ENCODE peak calls at places on chromosomes 11 and 22, in nine cellular contexts. O, T, X, W, Q, U, H, E and P are unnamed samples.

GRCh38 chr22:22769434-22770279 is 118.0 kb upstream of the IGLL5 start:
- DNase-seq in E (no peak), U (no peak), T (no peak), O (no peak), Q (no peak), W (no peak), H (no peak), X (no peak), P (peak)

GRCh38 chr11:57798905-57799559 is 37.4 kb downstream of the CTNND1 start:
- DNase-seq in W (peak), X (peak), Q (no peak), O (peak), T (no peak), U (peak), E (no peak), H (no peak), P (no peak)

GRCh38 chr22:26887456-26887855 is 230.1 kb downstream of the MIAT start:
- DNase-seq in H (no peak), U (peak), O (no peak), Q (peak), X (no peak), T (no peak), W (no peak), E (no peak), P (no peak)

GRCh38 chr22:40855104-40855959 is 1.1 kb downstream of the ST13 start:
- DNase-seq in X (no peak), O (no peak), H (no peak), U (no peak), E (no peak), T (no peak), W (no peak), Q (no peak), P (no peak)

GRCh38 chr11:70713436-70713835 is 315.1 kb downstream of the CTTN start:
- DNase-seq in W (no peak), X (no peak), H (no peak), E (no peak), O (no peak), U (no peak), T (peak), Q (no peak), P (no peak)

GRCh38 chr11:34213366-34213765 is 107.9 kb downstream of the NAT10 start:
- DNase-seq in X (no peak), T (no peak), Q (no peak), U (peak), H (no peak), O (no peak), E (no peak), W (no peak), P (no peak)

GRCh38 chr11:29282088-29282487 is 734.7 kb downstream of the KCNA4 start:
- DNase-seq in O (no peak), E (no peak), T (no peak), W (no peak), U (peak), Q (no peak), X (no peak), H (no peak), P (no peak)

GRCh38 chr11:116895053-116895757 is 57.8 kb upstream of the APOA1 start:
- DNase-seq in H (no peak), T (peak), E (no peak), X (no peak), U (no peak), O (no peak), W (no peak), Q (peak), P (no peak)

GRCh38 chr11:104665631-104666030 is 232.6 kb downstream of the CASP12 start:
- DNase-seq in T (no peak), E (no peak), U (peak), O (no peak), X (no peak), W (no peak), Q (no peak), H (no peak), P (no peak)

GRCh38 chr22:35064664-35065063 is 1.3 kb upstream of the ISX start:
- DNase-seq in X (no peak), U (no peak), H (no peak), W (no peak), E (no peak), T (no peak), O (no peak), Q (no peak), P (no peak)

GRCh38 chr11:122963981-122964380 is 17.7 kb downstream of the BSX start:
- DNase-seq in U (no peak), W (no peak), H (no peak), X (no peak), O (no peak), T (no peak), Q (no peak), E (no peak), P (no peak)

GRCh38 chr22:19059481-19060278 is 62.5 kb downstream of the DGCR2 start:
- DNase-seq in Q (no peak), H (no peak), X (no peak), W (no peak), O (peak), E (no peak), T (peak), U (no peak), P (no peak)

GRCh38 chr11:66852466-66853241 is 4.2 kb upstream of the LRFN4 start:
- DNase-seq in U (no peak), H (no peak), X (no peak), O (no peak), T (no peak), E (peak), W (no peak), Q (no peak), P (no peak)

GRCh38 chr11:46363455-46363920 is 16.2 kb downstream of the DGKZ start:
- DNase-seq in T (peak), W (no peak), U (peak), Q (no peak), O (no peak), H (no peak), X (no peak), E (no peak), P (no peak)

GRCh38 chr11:6258571-6258998 is 1.1 kb upstream of the CCKBR start:
- DNase-seq in W (no peak), H (no peak), E (no peak), Q (peak), U (no peak), O (no peak), T (no peak), X (no peak), P (no peak)

GRCh38 chr11:11243790-11244469 is 109.1 kb downstream of the CSNK2A3 start:
- DNase-seq in H (peak), Q (peak), W (no peak), X (peak), T (peak), E (no peak), O (no peak), U (no peak), P (no peak)

GRCh38 chr11:134610116-134610910 is 198.3 kb upstream of the B3GAT1 start:
- DNase-seq in T (no peak), Q (no peak), U (no peak), X (no peak), O (no peak), H (no peak), E (no peak), W (no peak), P (no peak)

GRCh38 chr11:11979487-11980117 is 28.8 kb downstream of the DKK3 start:
- DNase-seq in E (no peak), T (no peak), W (no peak), Q (peak), H (no peak), X (no peak), O (peak), U (peak), P (peak)

GRCh38 chr11:19866037-19866436 is 153.4 kb downstream of the NAV2 start:
- DNase-seq in X (no peak), T (no peak), W (no peak), H (no peak), U (no peak), O (no peak), E (no peak), Q (no peak), P (no peak)

GRCh38 chr22:40567626-40568328 is 68.7 kb downstream of the MRTFA start:
- DNase-seq in W (no peak), Q (no peak), T (no peak), U (no peak), E (no peak), X (no peak), O (no peak), H (no peak), P (no peak)

GRCh38 chr22:18110944-18111758 is 542 bp downstream of the TUBA8 start:
- DNase-seq in U (no peak), O (no peak), W (no peak), Q (no peak), X (no peak), E (no peak), T (no peak), H (no peak), P (no peak)

GRCh38 chr22:18909556-18909955 is 3.4 kb downstream of the DGCR6 start:
- DNase-seq in H (no peak), E (no peak), T (no peak), O (peak), U (no peak), Q (no peak), W (no peak), X (no peak), P (no peak)

GRCh38 chr11:83238111-83238510 is 44.6 kb downstream of the ANKRD42 start:
- DNase-seq in E (no peak), T (no peak), O (no peak), X (no peak), W (no peak), Q (no peak), U (peak), H (no peak), P (no peak)

GRCh38 chr11:11463397-11463796 is 110.3 kb upstream of the CSNK2A3 start:
- DNase-seq in W (no peak), O (no peak), H (no peak), E (no peak), T (no peak), Q (no peak), U (no peak), X (no peak), P (no peak)

GRCh38 chr22:39994046-39994565 is 648 bp upstream of the FAM83F start:
- DNase-seq in T (no peak), H (peak), O (no peak), E (no peak), W (no peak), Q (no peak), U (peak), X (no peak), P (no peak)